ENCODE peak calls at places on chromosomes 7 and 10, in ten cellular contexts. One of them, this sample, is unnamed.

GRCh38 chr7:42572046-42572445 is 335.0 kb upstream of the GLI3 start:
- DNase-seq in heart right ventricle: no peak
- DNase-seq in PC-9: no peak
- DNase-seq in right lobe of liver: no peak
- DNase-seq in AG10803: no peak
- DNase-seq in choroid plexus epithelial cell: no peak
- DNase-seq in AG04449: no peak
- DNase-seq in CD8-positive, alpha-beta T cell: no peak
- DNase-seq in astrocyte: no peak
- DNase-seq in cardiac muscle cell: no peak
- DNase-seq in this sample: no peak

GRCh38 chr10:129955591-129956284 is 8.3 kb downstream of the EBF3 start:
- DNase-seq in heart right ventricle: no peak
- DNase-seq in PC-9: no peak
- DNase-seq in right lobe of liver: no peak
- DNase-seq in AG10803: peak; percentile 50
- DNase-seq in choroid plexus epithelial cell: peak; percentile 28
- DNase-seq in AG04449: no peak
- DNase-seq in CD8-positive, alpha-beta T cell: no peak
- DNase-seq in astrocyte: no peak
- DNase-seq in cardiac muscle cell: peak; percentile 56
- DNase-seq in this sample: no peak

GRCh38 chr10:125878957-125879835 is 1.9 kb downstream of the DHX32 start:
- DNase-seq in heart right ventricle: no peak
- DNase-seq in PC-9: peak; percentile 89
- DNase-seq in right lobe of liver: no peak
- DNase-seq in AG10803: peak; percentile 67
- DNase-seq in choroid plexus epithelial cell: peak; percentile 91
- DNase-seq in AG04449: peak; percentile 65
- DNase-seq in CD8-positive, alpha-beta T cell: no peak
- DNase-seq in astrocyte: peak; percentile 96
- DNase-seq in cardiac muscle cell: peak; percentile 76
- DNase-seq in this sample: no peak

GRCh38 chr7:100503350-100503735 is 19.6 kb downstream of the NYAP1 start:
- DNase-seq in heart right ventricle: no peak
- DNase-seq in PC-9: peak; percentile 91
- DNase-seq in right lobe of liver: no peak
- DNase-seq in AG10803: peak; percentile 41
- DNase-seq in choroid plexus epithelial cell: peak; percentile 77
- DNase-seq in AG04449: no peak
- DNase-seq in CD8-positive, alpha-beta T cell: no peak
- DNase-seq in astrocyte: peak; percentile 52
- DNase-seq in cardiac muscle cell: peak; percentile 80
- DNase-seq in this sample: no peak

GRCh38 chr10:4344544-4344994 is 481.4 kb upstream of the AKR1E2 start:
- DNase-seq in heart right ventricle: peak; percentile 39
- DNase-seq in PC-9: peak; percentile 97
- DNase-seq in right lobe of liver: no peak
- DNase-seq in AG10803: peak; percentile 100
- DNase-seq in choroid plexus epithelial cell: peak; percentile 99
- DNase-seq in AG04449: peak; percentile 100
- DNase-seq in CD8-positive, alpha-beta T cell: no peak
- DNase-seq in astrocyte: peak; percentile 100
- DNase-seq in cardiac muscle cell: peak; percentile 99
- DNase-seq in this sample: peak; percentile 72

GRCh38 chr10:44049301-44050015 is 335.4 kb downstream of the CXCL12 start:
- DNase-seq in heart right ventricle: no peak
- DNase-seq in PC-9: no peak
- DNase-seq in right lobe of liver: no peak
- DNase-seq in AG10803: no peak
- DNase-seq in choroid plexus epithelial cell: no peak
- DNase-seq in AG04449: no peak
- DNase-seq in CD8-positive, alpha-beta T cell: no peak
- DNase-seq in astrocyte: no peak
- DNase-seq in cardiac muscle cell: no peak
- DNase-seq in this sample: no peak

GRCh38 chr10:90658791-90659190 is 199.0 kb downstream of the HTR7 start:
- DNase-seq in heart right ventricle: no peak
- DNase-seq in PC-9: no peak
- DNase-seq in right lobe of liver: no peak
- DNase-seq in AG10803: no peak
- DNase-seq in choroid plexus epithelial cell: no peak
- DNase-seq in AG04449: no peak
- DNase-seq in CD8-positive, alpha-beta T cell: no peak
- DNase-seq in astrocyte: no peak
- DNase-seq in cardiac muscle cell: no peak
- DNase-seq in this sample: no peak

GRCh38 chr7:102288285-102288930 is 1.7 kb downstream of the SH2B2 start:
- DNase-seq in heart right ventricle: no peak
- DNase-seq in PC-9: no peak
- DNase-seq in right lobe of liver: no peak
- DNase-seq in AG10803: no peak
- DNase-seq in choroid plexus epithelial cell: peak; percentile 20
- DNase-seq in AG04449: no peak
- DNase-seq in CD8-positive, alpha-beta T cell: no peak
- DNase-seq in astrocyte: no peak
- DNase-seq in cardiac muscle cell: no peak
- DNase-seq in this sample: no peak

GRCh38 chr10:51832652-51833383 is 133.4 kb upstream of the CSTF2T start:
- DNase-seq in heart right ventricle: no peak
- DNase-seq in PC-9: peak; percentile 78
- DNase-seq in right lobe of liver: no peak
- DNase-seq in AG10803: peak; percentile 50
- DNase-seq in choroid plexus epithelial cell: peak; percentile 76
- DNase-seq in AG04449: peak; percentile 33
- DNase-seq in CD8-positive, alpha-beta T cell: no peak
- DNase-seq in astrocyte: peak; percentile 88
- DNase-seq in cardiac muscle cell: peak; percentile 84
- DNase-seq in this sample: no peak

GRCh38 chr7:36396150-36396549 is 6.5 kb downstream of the ANLN start:
- DNase-seq in heart right ventricle: no peak
- DNase-seq in PC-9: no peak
- DNase-seq in right lobe of liver: no peak
- DNase-seq in AG10803: no peak
- DNase-seq in choroid plexus epithelial cell: peak; percentile 76
- DNase-seq in AG04449: no peak
- DNase-seq in CD8-positive, alpha-beta T cell: no peak
- DNase-seq in astrocyte: peak; percentile 67
- DNase-seq in cardiac muscle cell: no peak
- DNase-seq in this sample: no peak

GRCh38 chr7:154997840-154998370 is 5.0 kb downstream of the PAXIP1 start:
- DNase-seq in heart right ventricle: no peak
- DNase-seq in PC-9: no peak
- DNase-seq in right lobe of liver: no peak
- DNase-seq in AG10803: no peak
- DNase-seq in choroid plexus epithelial cell: no peak
- DNase-seq in AG04449: no peak
- DNase-seq in CD8-positive, alpha-beta T cell: no peak
- DNase-seq in astrocyte: no peak
- DNase-seq in cardiac muscle cell: no peak
- DNase-seq in this sample: no peak
- TF ChIP-seq CTCF in heart right ventricle: no peak
- TF ChIP-seq CTCF in PC-9: no peak
- TF ChIP-seq CTCF in right lobe of liver: no peak
- TF ChIP-seq CTCF in AG10803: no peak
- TF ChIP-seq CTCF in choroid plexus epithelial cell: no peak
- TF ChIP-seq CTCF in AG04449: no peak
- TF ChIP-seq CTCF in CD8-positive, alpha-beta T cell: no peak
- TF ChIP-seq CTCF in astrocyte: no peak
- TF ChIP-seq CTCF in cardiac muscle cell: no peak
- TF ChIP-seq CTCF in this sample: no peak

DNA sequence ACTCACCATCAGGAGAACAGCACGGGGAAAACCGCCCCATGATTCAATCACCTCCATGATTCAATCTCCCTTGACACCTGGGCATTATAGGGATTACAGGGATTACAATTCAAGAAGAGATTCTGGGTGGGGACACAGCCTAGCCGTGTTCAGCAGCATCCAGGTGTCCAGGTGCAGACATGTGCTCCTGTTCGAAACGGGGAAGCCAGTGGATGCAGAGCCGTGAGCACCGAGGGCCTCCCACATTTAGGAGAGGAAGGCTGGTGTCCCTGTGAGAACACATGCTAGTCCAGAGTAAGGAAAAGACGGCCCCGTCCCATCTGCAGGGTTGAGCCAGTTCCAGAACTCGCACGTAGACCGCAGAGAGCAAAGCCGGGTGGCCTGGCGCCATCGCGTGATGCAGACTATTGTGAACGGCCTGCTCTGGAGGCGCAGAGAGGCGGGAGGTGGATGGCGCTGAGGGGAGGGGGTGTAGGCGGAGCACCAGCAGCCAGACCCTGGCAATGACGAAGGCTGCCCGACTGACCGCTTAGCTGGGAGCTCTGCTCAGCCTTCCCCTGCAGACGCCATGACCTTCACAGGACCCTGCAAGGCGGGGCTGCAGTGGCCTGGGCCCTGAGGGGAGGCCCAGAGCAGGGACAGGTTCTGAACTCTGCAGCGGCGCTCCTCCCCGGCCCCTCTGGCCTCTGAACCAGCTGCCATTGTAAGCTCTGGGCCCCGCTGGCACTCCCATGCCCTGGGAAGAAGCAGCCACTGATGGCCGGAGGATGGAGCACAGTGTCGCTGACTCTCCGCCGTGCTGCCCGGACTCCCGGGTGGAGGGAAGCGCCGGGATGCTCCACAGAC is 141.6 kb upstream of the TCERG1L start:
- DNase-seq in heart right ventricle: peak; percentile 27
- DNase-seq in PC-9: no peak
- DNase-seq in right lobe of liver: no peak
- DNase-seq in AG10803: no peak
- DNase-seq in choroid plexus epithelial cell: no peak
- DNase-seq in AG04449: no peak
- DNase-seq in CD8-positive, alpha-beta T cell: no peak
- DNase-seq in astrocyte: no peak
- DNase-seq in cardiac muscle cell: peak; percentile 27
- DNase-seq in this sample: peak; percentile 63
- H3K4me3 ChIP-seq in heart right ventricle: peak overlapping the region; percentile 52
- H3K4me3 ChIP-seq in PC-9: no peak overlapping the region
- H3K4me3 ChIP-seq in right lobe of liver: peak overlapping the region; percentile 14
- H3K4me3 ChIP-seq in AG10803: no peak overlapping the region
- H3K4me3 ChIP-seq in choroid plexus epithelial cell: no peak overlapping the region
- H3K4me3 ChIP-seq in AG04449: no peak overlapping the region
- H3K4me3 ChIP-seq in CD8-positive, alpha-beta T cell: no peak overlapping the region
- H3K4me3 ChIP-seq in astrocyte: no peak overlapping the region
- H3K4me3 ChIP-seq in cardiac muscle cell: no peak overlapping the region
- H3K4me3 ChIP-seq in this sample: peak overlapping the region; percentile 14

GRCh38 chr7:133433165-133433812 is 180.4 kb downstream of the EXOC4 start:
- DNase-seq in heart right ventricle: no peak
- DNase-seq in PC-9: no peak
- DNase-seq in right lobe of liver: no peak
- DNase-seq in AG10803: peak; percentile 5
- DNase-seq in choroid plexus epithelial cell: peak; percentile 6
- DNase-seq in AG04449: no peak
- DNase-seq in CD8-positive, alpha-beta T cell: no peak
- DNase-seq in astrocyte: no peak
- DNase-seq in cardiac muscle cell: no peak
- DNase-seq in this sample: no peak

GRCh38 chr7:133436014-133436428 is 183.1 kb downstream of the EXOC4 start:
- DNase-seq in heart right ventricle: peak; percentile 8
- DNase-seq in PC-9: no peak
- DNase-seq in right lobe of liver: no peak
- DNase-seq in AG10803: peak; percentile 90
- DNase-seq in choroid plexus epithelial cell: peak; percentile 97
- DNase-seq in AG04449: peak; percentile 78
- DNase-seq in CD8-positive, alpha-beta T cell: no peak
- DNase-seq in astrocyte: peak; percentile 66
- DNase-seq in cardiac muscle cell: peak; percentile 94
- DNase-seq in this sample: no peak

GRCh38 chr7:133431134-133431711 is 178.3 kb downstream of the EXOC4 start:
- DNase-seq in heart right ventricle: no peak
- DNase-seq in PC-9: no peak
- DNase-seq in right lobe of liver: no peak
- DNase-seq in AG10803: no peak
- DNase-seq in choroid plexus epithelial cell: no peak
- DNase-seq in AG04449: no peak
- DNase-seq in CD8-positive, alpha-beta T cell: no peak
- DNase-seq in astrocyte: no peak
- DNase-seq in cardiac muscle cell: no peak
- DNase-seq in this sample: no peak

GRCh38 chr7:133437544-133437943 is 184.7 kb downstream of the EXOC4 start:
- DNase-seq in heart right ventricle: no peak
- DNase-seq in PC-9: no peak
- DNase-seq in right lobe of liver: no peak
- DNase-seq in AG10803: peak; percentile 16
- DNase-seq in choroid plexus epithelial cell: no peak
- DNase-seq in AG04449: no peak
- DNase-seq in CD8-positive, alpha-beta T cell: no peak
- DNase-seq in astrocyte: no peak
- DNase-seq in cardiac muscle cell: no peak
- DNase-seq in this sample: no peak

GRCh38 chr7:133434246-133434865 is 181.5 kb downstream of the EXOC4 start:
- DNase-seq in heart right ventricle: no peak
- DNase-seq in PC-9: no peak
- DNase-seq in right lobe of liver: no peak
- DNase-seq in AG10803: peak; percentile 54
- DNase-seq in choroid plexus epithelial cell: peak; percentile 70
- DNase-seq in AG04449: no peak
- DNase-seq in CD8-positive, alpha-beta T cell: no peak
- DNase-seq in astrocyte: peak; percentile 12
- DNase-seq in cardiac muscle cell: peak; percentile 70
- DNase-seq in this sample: no peak
- TF ChIP-seq CTCF in heart right ventricle: peak; percentile 62
- TF ChIP-seq CTCF in PC-9: peak; percentile 46
- TF ChIP-seq CTCF in right lobe of liver: peak; percentile 35
- TF ChIP-seq CTCF in AG10803: peak; percentile 68
- TF ChIP-seq CTCF in choroid plexus epithelial cell: peak; percentile 66
- TF ChIP-seq CTCF in AG04449: peak; percentile 42
- TF ChIP-seq CTCF in CD8-positive, alpha-beta T cell: peak; percentile 32
- TF ChIP-seq CTCF in astrocyte: peak; percentile 41
- TF ChIP-seq CTCF in cardiac muscle cell: peak; percentile 65
- TF ChIP-seq CTCF in this sample: peak; percentile 51

DNA sequence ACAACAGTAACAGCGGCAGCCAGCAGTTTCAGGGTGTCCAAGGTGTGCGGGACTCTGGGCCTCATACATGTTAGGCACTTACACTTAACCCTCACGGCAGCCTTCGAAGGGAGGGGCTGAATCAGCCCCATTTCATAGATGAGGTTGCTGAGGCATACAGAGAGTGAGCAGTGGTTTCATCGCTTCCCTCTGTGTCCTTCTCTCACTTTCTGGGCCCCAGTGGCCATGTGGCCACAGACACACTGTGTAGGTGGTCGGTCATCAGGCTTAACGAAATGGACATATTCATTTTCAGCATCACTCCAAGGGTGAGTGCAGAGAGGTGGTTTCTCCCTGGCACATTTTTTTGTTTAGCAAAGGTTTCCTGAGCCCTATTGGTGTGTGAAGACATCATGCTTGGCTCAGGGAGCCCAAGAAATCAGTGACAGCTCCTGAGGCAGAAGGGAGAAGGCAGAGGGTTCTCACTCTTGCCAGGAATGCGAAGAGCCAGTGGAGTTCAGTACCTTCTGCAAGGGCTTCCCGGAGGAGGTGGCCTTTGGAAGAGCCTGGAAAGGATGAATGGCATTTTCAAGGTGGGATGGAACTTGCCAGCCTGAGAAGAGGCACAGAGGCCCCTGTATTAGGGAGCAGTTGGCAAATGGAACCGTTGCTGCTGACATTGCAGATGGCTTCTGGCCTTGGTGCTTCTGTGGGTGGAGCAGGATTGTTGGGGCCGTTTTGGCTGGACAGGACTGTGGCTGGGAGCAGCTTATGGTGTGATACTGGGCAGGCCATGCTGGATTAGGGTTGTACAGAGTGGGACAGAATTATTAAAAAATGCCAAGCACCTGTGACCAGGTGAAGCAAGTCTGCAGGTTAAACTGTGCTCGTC is 61.7 kb upstream of the PPIF start:
- DNase-seq in heart right ventricle: no peak
- DNase-seq in PC-9: no peak
- DNase-seq in right lobe of liver: no peak
- DNase-seq in AG10803: no peak
- DNase-seq in choroid plexus epithelial cell: no peak
- DNase-seq in AG04449: no peak
- DNase-seq in CD8-positive, alpha-beta T cell: no peak
- DNase-seq in astrocyte: no peak
- DNase-seq in cardiac muscle cell: no peak
- DNase-seq in this sample: no peak
- H3K4me3 ChIP-seq in heart right ventricle: no peak overlapping the region
- H3K4me3 ChIP-seq in PC-9: no peak overlapping the region
- H3K4me3 ChIP-seq in right lobe of liver: no peak overlapping the region
- H3K4me3 ChIP-seq in AG10803: no peak overlapping the region
- H3K4me3 ChIP-seq in choroid plexus epithelial cell: no peak overlapping the region
- H3K4me3 ChIP-seq in AG04449: no peak overlapping the region
- H3K4me3 ChIP-seq in CD8-positive, alpha-beta T cell: no peak overlapping the region
- H3K4me3 ChIP-seq in astrocyte: no peak overlapping the region
- H3K4me3 ChIP-seq in cardiac muscle cell: no peak overlapping the region
- H3K4me3 ChIP-seq in this sample: no peak overlapping the region